ENCODE peak calls at places on chromosomes 5 and 9, in six cellular contexts. Z, I, L, V, X and M are unnamed samples.
A peak's percentile ranks its signal among the peaks of the same experiment; 100 is the strongest.

GRCh38 chr5:79499640-79500273 is 14.2 kb downstream of the HOMER1 start:
- DNase-seq in X (no peak), V (no peak), L (no peak), I (no peak), Z (no peak), M (no peak)

GRCh38 chr9:106956971-106957370 is 94.0 kb downstream of the ZNF462 start:
- DNase-seq in V (no peak), I (peak; percentile 38), Z (no peak), L (no peak), X (no peak), M (no peak)

GRCh38 chr5:127293373-127293772 is 2.8 kb downstream of the MEGF10 start:
- DNase-seq in V (no peak), Z (no peak), L (no peak), I (no peak), X (no peak), M (no peak)

GRCh38 chr5:93371893-93372292 is 209.1 kb downstream of the NR2F1-AS1 start:
- DNase-seq in I (no peak), V (no peak), Z (no peak), L (no peak), X (no peak), M (no peak)

GRCh38 chr5:170120576-170120975 is 14.9 kb downstream of the FOXI1 start:
- DNase-seq in L (no peak), V (no peak), Z (no peak), X (no peak), I (peak; percentile 85), M (no peak)

GRCh38 chr9:2286825-2287455 is 271.8 kb downstream of the SMARCA2 start:
- DNase-seq in X (peak; percentile 70), L (no peak), Z (no peak), V (no peak), I (no peak), M (no peak)

GRCh38 chr9:71772726-71773125 is 4.4 kb upstream of the CEMIP2 start:
- DNase-seq in Z (no peak), I (no peak), L (no peak), X (no peak), V (no peak), M (no peak)

GRCh38 chr9:131072871-131073237 is 23.5 kb upstream of the AIF1L start:
- DNase-seq in L (no peak), Z (no peak), V (no peak), X (no peak), I (no peak), M (no peak)

GRCh38 chr9:131475956-131476776 is 26.6 kb upstream of the POMT1 start:
- DNase-seq in L (no peak), X (no peak), V (no peak), I (no peak), Z (no peak), M (no peak)

GRCh38 chr9:135049460-135049859 is 38.0 kb upstream of the OLFM1 start:
- DNase-seq in V (no peak), L (no peak), X (no peak), I (no peak), Z (no peak), M (no peak)

GRCh38 chr9:117245225-117245624 is 169.6 kb downstream of the ASTN2 start:
- DNase-seq in L (no peak), I (no peak), V (no peak), X (no peak), Z (no peak), M (no peak)

GRCh38 chr5:113270081-113270480 is 164.7 kb downstream of the TSSK1B start:
- DNase-seq in X (no peak), V (no peak), I (no peak), L (no peak), Z (no peak), M (no peak)

GRCh38 chr5:73592546-73592945 is 27.0 kb downstream of the UTP15 start:
- DNase-seq in V (no peak), I (peak; percentile 61), Z (no peak), L (no peak), X (no peak), M (no peak)

DNA sequence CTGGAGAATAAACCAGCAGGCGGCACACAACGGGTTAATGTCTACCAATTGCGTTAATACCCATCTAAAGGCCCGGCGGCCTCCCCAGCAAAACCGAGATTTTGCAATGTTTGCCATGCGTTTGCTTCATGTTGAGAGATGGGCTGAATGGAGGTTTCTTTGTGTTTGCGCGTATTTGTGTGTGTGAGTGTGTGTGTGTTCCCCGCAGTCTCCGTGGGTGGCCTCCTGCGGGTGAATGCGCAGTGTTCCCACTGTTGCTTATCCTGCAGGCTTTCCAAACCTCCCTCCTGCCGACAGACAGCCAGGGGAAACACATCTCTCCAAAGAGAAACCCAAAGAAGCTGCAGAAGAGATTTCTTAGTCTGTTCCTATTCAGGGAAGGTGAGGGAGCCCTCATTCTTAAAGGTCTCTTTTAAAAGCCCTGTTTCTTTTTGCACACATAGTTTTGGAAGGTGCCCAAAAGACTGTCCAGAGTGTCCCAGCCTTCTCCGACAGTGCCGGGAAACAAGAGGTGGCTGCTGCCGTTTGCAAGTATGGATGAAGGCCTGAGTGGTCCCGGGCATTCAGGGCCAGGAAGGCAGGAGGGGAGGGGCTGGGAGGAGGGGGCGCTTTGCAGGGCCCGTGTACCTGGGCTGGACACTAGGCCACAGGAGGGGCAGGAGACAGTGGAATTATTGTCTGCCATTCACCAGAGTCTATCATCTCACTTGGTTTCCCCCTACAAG is 103.8 kb upstream of the ERCC6L2 start:
- DNase-seq in X (peak; percentile 82), Z (no peak), V (no peak), I (peak; percentile 39), L (no peak), M (peak; percentile 35)
- TF ChIP-seq BHLHE40 in X (no peak), Z (no peak), V (no peak), I (no peak), L (no peak), M (no peak)

GRCh38 chr5:37310360-37310759 is 60.5 kb downstream of the NUP155 start:
- DNase-seq in Z (no peak), I (no peak), X (no peak), L (no peak), V (no peak), M (no peak)

GRCh38 chr5:37308796-37309195 is 59.6 kb upstream of the CPLANE1 start:
- DNase-seq in V (no peak), X (no peak), Z (no peak), I (peak; percentile 35), L (no peak), M (no peak)

GRCh38 chr5:37304888-37305287 is 55.7 kb upstream of the CPLANE1 start:
- DNase-seq in X (no peak), Z (no peak), I (no peak), V (no peak), L (no peak), M (no peak)
- TF ChIP-seq BHLHE40 in X (no peak), Z (no peak), I (no peak), V (no peak), L (no peak), M (no peak)

DNA sequence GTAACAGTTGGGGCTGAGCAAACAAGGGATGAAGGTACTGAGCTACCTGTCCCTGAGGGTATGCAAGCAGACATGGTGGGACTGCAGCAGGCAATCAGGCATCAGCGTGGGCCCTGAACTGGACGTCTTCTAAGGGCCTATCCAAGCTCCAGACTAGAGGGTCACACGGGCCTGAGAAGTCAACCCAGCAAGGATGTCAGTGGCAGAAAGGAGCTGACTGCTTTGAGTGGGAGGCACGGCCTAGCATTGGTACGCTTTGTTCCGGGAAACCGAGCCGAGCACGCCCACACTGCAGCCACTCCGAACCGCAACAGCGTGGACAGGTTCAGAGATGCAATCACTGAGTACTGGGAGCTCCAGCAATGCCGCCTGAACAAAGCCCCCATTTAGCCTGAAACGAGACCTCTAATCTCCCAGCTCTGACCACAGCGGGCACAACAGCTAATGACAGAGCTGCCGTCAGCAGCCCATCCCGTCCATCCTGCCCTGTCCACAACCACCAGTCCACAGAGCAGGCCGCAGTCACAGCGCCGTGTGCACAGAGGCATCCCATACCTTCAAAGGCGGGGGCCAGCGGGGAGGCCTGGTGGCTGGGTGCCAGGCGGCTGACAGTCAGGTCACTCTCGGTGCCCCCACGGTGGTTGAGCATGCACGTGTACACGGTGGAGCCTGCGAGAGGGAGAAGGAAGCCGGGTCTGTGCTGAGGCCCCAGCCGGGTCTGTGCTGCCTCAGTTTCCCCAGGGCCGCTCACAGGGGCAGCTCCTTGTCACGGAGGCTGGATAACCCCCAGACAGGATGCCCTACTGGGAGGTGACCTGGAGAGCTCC is 44.2 kb downstream of the SARDH start:
- DNase-seq in X (no peak), V (no peak), Z (no peak), L (no peak), I (no peak), M (no peak)
- TF ChIP-seq BHLHE40 in X (no peak), V (no peak), Z (no peak), L (no peak), I (no peak), M (no peak)

DNA sequence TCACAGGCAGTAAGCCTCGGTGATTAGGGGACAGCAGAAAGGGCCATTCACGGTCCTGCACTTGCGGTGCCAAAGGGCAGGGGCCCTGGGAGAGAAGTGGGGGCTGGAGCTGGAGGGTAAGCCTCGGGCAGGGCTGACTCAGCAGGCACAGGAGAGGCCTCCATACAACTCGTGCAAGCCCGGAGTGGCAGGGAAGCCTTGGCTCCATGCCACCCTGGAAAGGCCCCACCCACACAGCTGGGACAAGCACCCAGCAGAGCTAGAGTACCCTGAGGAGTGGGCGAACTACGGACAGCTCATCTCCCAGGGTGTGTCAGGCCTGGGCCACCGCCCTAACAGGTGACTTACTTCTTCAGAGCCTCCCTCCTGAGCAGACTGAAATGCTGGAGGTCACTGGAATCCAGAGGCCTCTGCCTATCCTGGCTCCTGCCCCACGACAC is 5.6 kb upstream of the CAMK2A start:
- DNase-seq in Z (no peak), X (peak; percentile 60), I (peak; percentile 81), L (no peak), V (no peak), M (no peak)
- TF ChIP-seq BHLHE40 in Z (no peak), X (no peak), I (peak; percentile 73), L (no peak), V (no peak), M (no peak)

GRCh38 chr9:94042516-94042915 is 41.7 kb upstream of the PTPDC1 start:
- DNase-seq in Z (no peak), I (peak; percentile 46), V (no peak), L (no peak), X (no peak), M (no peak)
- TF ChIP-seq BHLHE40 in Z (no peak), I (no peak), V (no peak), L (no peak), X (no peak), M (no peak)

DNA sequence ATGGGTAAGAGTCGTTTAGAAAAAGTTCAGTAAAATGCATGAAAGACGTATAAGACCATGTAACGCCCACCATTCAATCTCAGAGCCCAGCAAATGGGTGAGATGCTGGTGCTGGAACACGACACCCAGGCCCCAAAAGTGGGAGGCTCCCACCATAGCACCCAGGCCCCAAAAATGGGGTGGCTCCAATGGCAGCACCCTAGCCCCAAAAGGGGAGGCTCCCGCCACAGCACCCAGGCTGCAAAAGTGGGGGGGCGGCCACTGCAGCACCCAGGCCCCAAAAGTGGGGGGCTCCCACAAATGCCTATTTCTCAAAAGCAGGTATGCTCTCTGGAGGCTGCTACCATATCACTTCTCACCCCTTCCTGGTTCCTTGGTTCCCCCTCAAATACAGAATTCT is 12.7 kb downstream of the FSTL4 start:
- DNase-seq in X (no peak), V (no peak), L (no peak), Z (no peak), I (no peak), M (no peak)
- TF ChIP-seq BHLHE40 in X (no peak), V (no peak), L (no peak), Z (no peak), I (no peak), M (no peak)

DNA sequence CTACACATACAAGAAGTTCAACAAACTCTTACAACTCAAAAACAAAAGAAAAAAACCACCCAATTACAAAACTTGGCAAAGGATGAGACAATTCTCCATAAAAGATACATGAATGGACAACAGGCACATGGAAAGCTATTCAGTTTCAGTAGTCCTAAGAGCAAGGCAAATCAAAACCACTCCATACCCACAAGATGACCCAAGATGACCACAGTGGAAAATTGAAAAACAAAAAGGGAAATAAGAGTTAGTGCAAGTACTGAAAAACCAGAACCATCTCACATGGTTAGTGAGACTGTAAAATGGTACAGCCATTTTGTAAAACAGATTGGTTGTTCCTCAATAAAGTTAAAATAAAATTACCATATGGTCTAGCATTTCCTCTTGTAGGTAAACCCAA is 287.1 kb upstream of the CDH9 start:
- DNase-seq in V (no peak), Z (no peak), I (peak; percentile 1), L (no peak), X (no peak), M (no peak)
- TF ChIP-seq BHLHE40 in V (no peak), Z (no peak), I (no peak), L (no peak), X (no peak), M (no peak)